ENCODE peak calls at places on chromosomes 7 and 10, in five cellular contexts. H, K, L, V and R are unnamed samples.
A peak's percentile ranks its signal among the peaks of the same experiment; 100 is the strongest.

GRCh38 chr10:85950921-85951320 is 415.7 kb downstream of the GRID1 start:
- DNase-seq in H (no peak), K (no peak), L (no peak), V (no peak), R (no peak)

GRCh38 chr10:74675527-74675926 is 150.9 kb upstream of the KAT6B start:
- DNase-seq in H (no peak), K (no peak), L (no peak), V (no peak), R (no peak)

GRCh38 chr10:116076616-116077015 is 196.4 kb downstream of the GFRA1 start:
- DNase-seq in H (no peak), K (no peak), L (no peak), V (no peak), R (no peak)

GRCh38 chr10:13206546-13207443 is 27.4 kb downstream of the UCMA start:
- DNase-seq in H (peak; percentile 48), K (peak; percentile 58), L (no peak), V (no peak), R (no peak)

GRCh38 chr7:67375427-67375826 is 378.8 kb downstream of the TYW1 start:
- DNase-seq in H (no peak), K (no peak), L (no peak), V (no peak), R (no peak)

GRCh38 chr7:18890134-18890533 is 227.3 kb downstream of the TWIST1 start:
- DNase-seq in H (peak; percentile 69), K (no peak), L (no peak), V (no peak), R (peak; percentile 77)

GRCh38 chr7:6705959-6706665 is 635 bp downstream of the ZNF12 start:
- DNase-seq in H (peak; percentile 38), K (peak; percentile 35), L (peak; percentile 28), V (peak; percentile 9), R (no peak)

GRCh38 chr10:52780391-52781155 is 8.0 kb upstream of the MBL2 start:
- DNase-seq in H (no peak), K (no peak), L (no peak), V (no peak), R (no peak)

GRCh38 chr7:128389085-128389814 is 20.5 kb downstream of the IMPDH1 start:
- DNase-seq in H (no peak), K (peak; percentile 38), L (no peak), V (no peak), R (no peak)

GRCh38 chr10:26380815-26381214 is 57.3 kb upstream of the APBB1IP start:
- DNase-seq in H (peak; percentile 6), K (no peak), L (no peak), V (no peak), R (no peak)

GRCh38 chr7:159040146-159040545 is 104.5 kb downstream of the VIPR2 start:
- DNase-seq in H (no peak), K (no peak), L (no peak), V (no peak), R (no peak)

GRCh38 chr7:142815099-142815498 is 39.8 kb upstream of the EPHB6 start:
- DNase-seq in H (no peak), K (no peak), L (no peak), V (no peak), R (no peak)

GRCh38 chr10:5945561-5946418 is 31.6 kb downstream of the IL15RA start:
- DNase-seq in H (peak; percentile 98), K (peak; percentile 45), L (peak; percentile 35), V (no peak), R (peak; percentile 97)

GRCh38 chr10:81534991-81535390 is 340.0 kb upstream of the NRG3 start:
- DNase-seq in H (no peak), K (no peak), L (no peak), V (no peak), R (no peak)

GRCh38 chr10:3010327-3010726 is 57.0 kb upstream of the PFKP start:
- DNase-seq in H (no peak), K (peak; percentile 20), L (no peak), V (no peak), R (no peak)

GRCh38 chr7:128830231-128831177 is at the start of gene FLNC:
- DNase-seq in H (peak; percentile 73), K (peak; percentile 71), L (peak; percentile 50), V (no peak), R (no peak)

GRCh38 chr10:47454294-47455058 is 29.4 kb downstream of the ANXA8 start:
- DNase-seq in H (no peak), K (no peak), L (no peak), V (no peak), R (no peak)

GRCh38 chr10:5944389-5945202 is 32.7 kb downstream of the IL15RA start:
- DNase-seq in H (peak; percentile 100), K (no peak), L (peak; percentile 91), V (no peak), R (peak; percentile 100)

GRCh38 chr10:77319557-77319956 is 318.1 kb downstream of the KCNMA1 start:
- DNase-seq in H (peak; percentile 68), K (no peak), L (no peak), V (no peak), R (no peak)

GRCh38 chr10:128880221-128880620 is 586.8 kb upstream of the MGMT start:
- DNase-seq in H (no peak), K (no peak), L (no peak), V (no peak), R (no peak)

GRCh38 chr7:143375298-143376034 is 5.7 kb upstream of the ZYX start:
- DNase-seq in H (no peak), K (no peak), L (no peak), V (peak; percentile 35), R (no peak)

GRCh38 chr10:62093863-62094291 is 174.8 kb downstream of the RTKN2 start:
- DNase-seq in H (peak; percentile 94), K (no peak), L (no peak), V (no peak), R (peak; percentile 51)

GRCh38 chr10:117501460-117502035 is 41.0 kb upstream of the EMX2 start:
- DNase-seq in H (no peak), K (no peak), L (no peak), V (no peak), R (no peak)

GRCh38 chr10:32367793-32368453 is 21.0 kb upstream of the EPC1 start:
- DNase-seq in H (peak; percentile 46), K (peak; percentile 83), L (peak; percentile 68), V (peak; percentile 67), R (peak; percentile 12)

GRCh38 chr7:19317461-19317860 is 172.2 kb upstream of the FERD3L start:
- DNase-seq in H (no peak), K (no peak), L (no peak), V (no peak), R (no peak)

GRCh38 chr7:1598286-1598685 is 28.5 kb upstream of the PSMG3 start:
- DNase-seq in H (no peak), K (no peak), L (no peak), V (no peak), R (no peak)

GRCh38 chr10:131267814-131268095 is 43.8 kb downstream of the TCERG1L start:
- DNase-seq in H (no peak), K (no peak), L (peak; percentile 14), V (no peak), R (no peak)

GRCh38 chr7:2451171-2452073 is 24.8 kb downstream of the GRIFIN start:
- DNase-seq in H (peak; percentile 54), K (peak; percentile 90), L (peak; percentile 88), V (peak; percentile 74), R (no peak)

GRCh38 chr7:36151921-36152755 is 916 bp upstream of the EEPD1 start:
- DNase-seq in H (no peak), K (no peak), L (no peak), V (no peak), R (no peak)

GRCh38 chr10:84854439-84854838 is 526.0 kb downstream of the CCSER2 start:
- DNase-seq in H (no peak), K (no peak), L (no peak), V (no peak), R (no peak)

GRCh38 chr7:14821757-14822480 is 80.6 kb downstream of the DGKB start:
- DNase-seq in H (peak; percentile 51), K (no peak), L (no peak), V (no peak), R (peak; percentile 41)

GRCh38 chr10:100043796-100044195 is 34.0 kb upstream of the DNMBP start:
- DNase-seq in H (peak; percentile 30), K (no peak), L (no peak), V (no peak), R (peak; percentile 30)
- TF ChIP-seq CTCF in H (no peak), K (no peak), L (no peak), V (no peak), R (no peak)

GRCh38 chr10:96606946-96607345 is 20.1 kb upstream of the TM9SF3 start:
- DNase-seq in H (no peak), K (no peak), L (no peak), V (no peak), R (no peak)
- H3K36me3 ChIP-seq in H (no peaks in the 10 kb centered on the region), K (no peaks in the 10 kb centered on the region), L (no peaks in the 10 kb centered on the region), V (no peaks in the 10 kb centered on the region), R (no peaks in the 10 kb centered on the region)

GRCh38 chr7:70434376-70434775 is 697.6 kb upstream of the GALNT17 start:
- DNase-seq in H (no peak), K (no peak), L (no peak), V (no peak), R (no peak)
- H3K4me3 ChIP-seq in H (no peak overlapping the region), K (no peak overlapping the region), L (no peak overlapping the region), V (no peak overlapping the region), R (no peak overlapping the region)

GRCh38 chr10:49283491-49283890 is 15.5 kb upstream of the C10orf71 start:
- DNase-seq in H (no peak), K (no peak), L (peak; percentile 24), V (no peak), R (no peak)

GRCh38 chr10:49282879-49283321 is 16.1 kb upstream of the C10orf71 start:
- DNase-seq in H (no peak), K (peak; percentile 19), L (peak; percentile 21), V (no peak), R (no peak)

GRCh38 chr10:49280001-49280408 is 19.0 kb upstream of the C10orf71 start:
- DNase-seq in H (peak; percentile 7), K (no peak), L (peak; percentile 21), V (no peak), R (no peak)

GRCh38 chr10:49282306-49282705 is 16.7 kb upstream of the C10orf71 start:
- DNase-seq in H (no peak), K (no peak), L (no peak), V (no peak), R (no peak)

DNA sequence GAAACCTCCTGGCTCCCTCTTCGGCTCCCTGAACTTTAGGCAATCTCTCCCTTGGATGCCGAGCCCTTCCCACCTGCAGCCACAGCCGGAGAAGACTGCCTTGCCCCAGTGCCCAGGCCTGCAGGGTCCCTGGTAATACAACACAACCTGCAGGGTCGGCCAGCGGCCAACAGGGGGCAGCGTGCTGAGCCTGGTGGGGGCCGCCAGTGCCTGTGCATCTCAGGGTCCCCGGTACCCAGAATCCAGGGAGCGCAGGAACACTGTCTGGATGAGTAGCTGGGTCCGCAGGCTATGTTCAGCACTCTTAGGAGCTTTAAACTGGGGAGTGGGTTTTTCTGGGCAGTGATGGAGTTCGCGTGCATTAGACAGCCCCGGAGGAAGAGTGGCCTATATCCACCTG is 17.5 kb upstream of the C10orf71 start:
- DNase-seq in H (no peak), K (peak; percentile 78), L (peak; percentile 11), V (no peak), R (no peak)
- TF ChIP-seq CTCF in H (no peak), K (peak; percentile 86), L (no peak), V (no peak), R (peak; percentile 12)